ENCODE peak calls at places on chromosomes 4 and X, in four cellular contexts. Y is stimulated activated CD4-positive, alpha-beta T cell treated with anti-CD3 and anti-CD28 coated beads, TNF-alpha, amount 100 ng/mL, for 48 hours; J is NCI-H510A; A is GM12864. O is an unnamed sample.
A peak's percentile ranks its signal among the peaks of the same experiment; 100 is the strongest.

GRCh38 chr4:154781126-154781982 is at the start of gene RBM46:
- DNase-seq in Y (no peak), J (peak; percentile 77), A (no peak), O (no peak)

GRCh38 chr4:111136438-111136837 is 513.6 kb upstream of the PITX2 start:
- DNase-seq in Y (no peak), J (no peak), A (no peak), O (no peak)

GRCh38 chrX:28847423-28847822 is 260.2 kb downstream of the IL1RAPL1 start:
- DNase-seq in Y (no peak), J (no peak), A (no peak), O (no peak)

GRCh38 chr4:127249066-127249766 is 383.5 kb upstream of the INTU start:
- DNase-seq in Y (no peak), J (no peak), A (no peak), O (no peak)

GRCh38 chr4:184762100-184762499 is 28.2 kb upstream of the CENPU start:
- DNase-seq in Y (no peak), J (no peak), A (no peak), O (no peak)

GRCh38 chrX:151902813-151903591 is 9.7 kb upstream of the MAGEA4 start:
- DNase-seq in Y (no peak), J (no peak), A (no peak), O (no peak)

GRCh38 chr4:153169811-153170210 is 34.4 kb upstream of the TRIM2 start:
- DNase-seq in Y (no peak), J (no peak), A (no peak), O (no peak)

GRCh38 chr4:142534994-142535393 is 311.1 kb downstream of the INPP4B start:
- DNase-seq in Y (no peak), J (no peak), A (no peak), O (no peak)

GRCh38 chrX:132692066-132692465 is 203.2 kb upstream of the MBNL3 start:
- DNase-seq in Y (no peak), J (no peak), A (no peak), O (no peak)

GRCh38 chrX:153878969-153879653 is 6.9 kb downstream of the L1CAM start:
- DNase-seq in Y (no peak), J (no peak), A (no peak), O (no peak)

GRCh38 chrX:100381613-100382012 is 28.5 kb downstream of the PCDH19 start:
- DNase-seq in Y (no peak), J (no peak), A (no peak), O (no peak)

GRCh38 chr4:23238848-23239247 is 546.1 kb downstream of the GBA3 start:
- DNase-seq in Y (no peak), J (no peak), A (no peak), O (no peak)

GRCh38 chr4:28225005-28225404 is 1364.4 kb downstream of the STIM2 start:
- DNase-seq in Y (no peak), J (peak; percentile 4), A (no peak), O (no peak)

GRCh38 chr4:1986578-1987210 is 22.1 kb downstream of the NELFA start:
- DNase-seq in Y (no peak), J (no peak), A (no peak), O (no peak)

GRCh38 chr4:12791536-12791935 is 692.6 kb downstream of the RAB28 start:
- DNase-seq in Y (no peak), J (no peak), A (no peak), O (peak; percentile 9)

GRCh38 chr4:1597021-1597931 is 86.8 kb downstream of the FAM53A start:
- DNase-seq in Y (no peak), J (no peak), A (no peak), O (no peak)

GRCh38 chr4:10032625-10033024 is 11.3 kb upstream of the SLC2A9 start:
- DNase-seq in Y (no peak), J (no peak), A (no peak), O (no peak)

GRCh38 chr4:55754754-55755350 is 64.7 kb upstream of the EXOC1L start:
- DNase-seq in Y (no peak), J (no peak), A (no peak), O (no peak)

GRCh38 chr4:31415629-31416028 is 695.5 kb downstream of the PCDH7 start:
- DNase-seq in Y (no peak), J (no peak), A (no peak), O (no peak)

GRCh38 chrX:36950495-36951253 is 57.5 kb upstream of the FAM47C start:
- DNase-seq in Y (no peak), J (no peak), A (no peak), O (no peak)

GRCh38 chr4:163598489-163598888 is 104.0 kb downstream of the TMA16 start:
- DNase-seq in Y (no peak), J (no peak), A (no peak), O (no peak)

O was measured in DMS153.